ENCODE peak calls at places on chromosome 13, in six cellular contexts. P is gastrocnemius medialis; H is fibroblast of lung; Q is naive thymus-derived CD4-positive, alpha-beta T cell; K is breast epithelium; Y is A549. U is an unnamed sample. For H3K4me1, the result is how much of the 10 kb centered on the place peaks cover.

GRCh38 chr13:24323036-24323738 is 13.8 kb downstream of the C1QTNF9 start:
- DNase-seq in K (no peak), H (no peak), P (no peak), Q (no peak), Y (no peak), U (no peak)

GRCh38 chr13:76043882-76044281 is 407.8 kb downstream of the LMO7 start:
- DNase-seq in K (no peak), Y (no peak), H (no peak), P (no peak), Q (no peak), U (no peak)

GRCh38 chr13:39311619-39312018 is 273.4 kb downstream of the NHLRC3 start:
- DNase-seq in Q (no peak), K (no peak), H (peak), Y (no peak), P (no peak), U (no peak)

GRCh38 chr13:40562975-40563349 is 103.5 kb downstream of the FOXO1 start:
- DNase-seq in P (no peak), K (no peak), H (peak), Y (no peak), Q (no peak), U (no peak)

GRCh38 chr13:24630851-24631341 is 49.3 kb upstream of the ATP12A start:
- DNase-seq in H (peak), Y (no peak), P (no peak), Q (no peak), K (no peak), U (no peak)

GRCh38 chr13:41827507-41828213 is 133.2 kb downstream of the VWA8 start:
- DNase-seq in Q (no peak), Y (peak), K (no peak), P (peak), H (peak), U (no peak)

GRCh38 chr13:112845511-112846144 is 123.4 kb upstream of the MCF2L start:
- DNase-seq in H (no peak), Y (no peak), P (no peak), Q (no peak), K (no peak), U (no peak)

GRCh38 chr13:26710166-26710565 is 50.4 kb downstream of the GPR12 start:
- DNase-seq in Q (no peak), P (no peak), K (no peak), H (no peak), Y (no peak), U (no peak)

GRCh38 chr13:20495087-20496023 is 30.3 kb downstream of the CRYL1 start:
- DNase-seq in Y (peak), P (peak), K (peak), Q (no peak), H (peak), U (peak)

GRCh38 chr13:39876258-39876657 is 220.8 kb downstream of the COG6 start:
- DNase-seq in P (no peak), Q (no peak), Y (peak), H (peak), K (no peak), U (no peak)

GRCh38 chr13:48817166-48817802 is 158.4 kb upstream of the FNDC3A start:
- DNase-seq in Q (no peak), P (no peak), K (no peak), Y (no peak), H (no peak), U (no peak)

GRCh38 chr13:89029062-89029461 is 1357.9 kb downstream of the SLITRK5 start:
- DNase-seq in Y (no peak), H (peak), Q (no peak), P (no peak), K (no peak), U (no peak)

GRCh38 chr13:41306271-41307150 is 4.6 kb upstream of the NAA16 start:
- DNase-seq in P (no peak), H (peak), Q (no peak), Y (no peak), K (no peak), U (no peak)

GRCh38 chr13:98487522-98487921 is 89.4 kb downstream of the STK24 start:
- DNase-seq in H (no peak), K (no peak), Y (no peak), Q (no peak), P (no peak), U (no peak)

GRCh38 chr13:30115257-30115600 is 192.1 kb downstream of the KATNAL1 start:
- DNase-seq in Q (no peak), P (no peak), Y (no peak), K (no peak), H (no peak), U (no peak)

GRCh38 chr13:30114586-30115256 is 192.6 kb downstream of the KATNAL1 start:
- DNase-seq in Q (peak), K (peak), Y (peak), H (peak), P (peak), U (peak)

GRCh38 chr13:30112602-30113435 is 194.5 kb downstream of the KATNAL1 start:
- DNase-seq in P (peak), Q (peak), H (peak), K (peak), Y (peak), U (peak)

GRCh38 chr13:30113531-30113930 is 193.8 kb downstream of the KATNAL1 start:
- DNase-seq in Q (no peak), K (no peak), P (no peak), Y (no peak), H (no peak), U (no peak)

GRCh38 chr13:30113983-30114491 is 193.3 kb downstream of the KATNAL1 start:
- DNase-seq in H (no peak), K (no peak), Q (no peak), P (no peak), Y (no peak), U (peak)
- H3K4me3 ChIP-seq in H (peak), K (peak), Q (peak), P (peak), Y (peak), U (peak)

DNA sequence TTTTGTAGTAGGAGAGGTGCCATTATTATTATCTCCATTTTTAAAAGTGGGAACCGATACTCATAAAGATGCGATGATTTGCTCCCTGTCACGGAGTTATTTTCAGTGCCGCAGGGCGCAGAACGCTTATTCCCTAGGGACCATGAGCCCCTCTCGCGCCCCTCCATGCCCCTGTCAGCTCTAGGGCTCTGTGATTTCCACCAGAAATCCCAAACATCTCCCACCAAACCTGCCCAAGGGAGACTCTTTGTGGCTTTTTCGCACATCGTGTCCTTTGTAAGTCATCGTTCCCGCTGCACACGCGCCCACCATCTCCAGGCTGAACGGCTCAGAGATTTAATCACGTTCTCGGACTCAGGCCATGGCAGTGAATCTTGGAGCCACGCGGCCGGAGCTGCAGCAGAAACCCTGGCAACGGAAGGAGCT is 105.1 kb downstream of the DNAJC15 start:
- DNase-seq in Q (no peak), K (no peak), H (no peak), Y (no peak), P (no peak), U (no peak)
- H3K4me1 ChIP-seq in Q (under half), K (under half), H (under half), Y (under half), P (under half), U (under half)

GRCh38 chr13:37290691-37291090 is 185.2 kb upstream of the CSNK1A1L start:
- DNase-seq in K (no peak), Y (no peak), H (peak), P (no peak), Q (no peak), U (no peak)
- H3K4me3 ChIP-seq in K (no peak), Y (no peak), H (no peak), P (no peak), Q (no peak), U (no peak)

DNA sequence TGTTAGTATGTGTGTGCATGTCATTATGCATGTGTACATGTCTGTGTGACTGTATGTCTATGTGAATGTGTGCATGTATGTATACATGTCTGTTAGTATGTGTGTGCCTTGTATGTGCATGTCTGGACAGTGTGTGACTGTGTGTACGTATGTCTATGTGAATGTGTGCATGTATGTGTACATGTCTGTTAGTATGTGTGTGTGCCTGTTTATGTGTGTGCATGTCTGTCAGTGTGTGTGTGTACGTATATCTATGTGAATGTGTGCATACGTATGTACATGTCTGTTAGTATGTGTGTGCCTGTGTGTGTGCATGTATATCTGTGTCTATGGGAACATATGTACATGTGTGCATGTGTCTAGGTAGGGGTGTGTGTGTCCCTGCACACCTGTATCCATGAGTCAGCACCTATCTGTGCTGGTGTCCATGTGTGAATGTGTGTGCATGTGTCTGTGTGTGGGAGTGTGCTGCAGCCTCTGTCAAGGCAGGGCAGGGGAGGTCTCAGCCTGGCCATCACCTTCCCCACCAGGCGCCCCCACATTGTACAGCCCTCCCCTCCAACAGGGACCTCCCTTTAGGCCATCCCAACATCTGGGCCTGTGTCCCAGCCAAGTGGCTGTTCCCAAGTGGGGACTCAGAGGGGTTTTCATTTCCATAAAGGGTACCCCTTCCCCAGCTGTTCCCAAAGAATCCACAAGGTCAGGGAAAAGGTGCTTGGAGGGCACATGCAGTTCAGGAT is 4.4 kb downstream of the GAS6 start:
- DNase-seq in Y (no peak), Q (no peak), K (no peak), P (peak), H (no peak), U (no peak)
- H3K4me1 ChIP-seq in Y (under half), Q (under half), K (under half), P (half or more), H (under half), U (under half)

GRCh38 chr13:50119593-50119992 is 104.3 kb downstream of the KCNRG start:
- DNase-seq in K (no peak), P (no peak), H (no peak), Q (no peak), Y (no peak), U (no peak)
- H3K4me3 ChIP-seq in K (no peak), P (no peak), H (no peak), Q (no peak), Y (no peak), U (no peak)

GRCh38 chr13:32045537-32045936 is 14.0 kb downstream of the FRY start:
- DNase-seq in P (no peak), K (no peak), Y (no peak), Q (no peak), H (no peak), U (no peak)

GRCh38 chr13:32047796-32048195 is 16.2 kb downstream of the FRY start:
- DNase-seq in K (no peak), Y (no peak), Q (no peak), H (no peak), P (no peak), U (no peak)

GRCh38 chr13:32047088-32047487 is 15.5 kb downstream of the FRY start:
- DNase-seq in Q (no peak), Y (no peak), K (no peak), P (no peak), H (no peak), U (no peak)

GRCh38 chr13:32048816-32049215 is 17.2 kb downstream of the FRY start:
- DNase-seq in Y (no peak), Q (no peak), P (no peak), H (no peak), K (no peak), U (no peak)

GRCh38 chr13:32045963-32046785 is 14.6 kb downstream of the FRY start:
- DNase-seq in K (no peak), Y (no peak), H (peak), Q (no peak), P (no peak), U (peak)
- H3K4me1 ChIP-seq in K (under half), Y (under half), H (under half), Q (under half), P (under half), U (under half)

GRCh38 chr13:106372199-106373160 is 163.0 kb downstream of the EFNB2 start:
- DNase-seq in Q (no peak), P (no peak), K (no peak), Y (no peak), H (peak), U (no peak)
- H3K4me3 ChIP-seq in Q (no peak), P (no peak), K (no peak), Y (no peak), H (no peak), U (no peak)

GRCh38 chr13:110390572-110390971 is 83.5 kb downstream of the COL4A2 start:
- DNase-seq in P (no peak), Q (no peak), K (no peak), Y (no peak), H (peak), U (no peak)
- H3K4me1 ChIP-seq in P (under half), Q (under half), K (under half), Y (under half), H (half or more), U (under half)

DNA sequence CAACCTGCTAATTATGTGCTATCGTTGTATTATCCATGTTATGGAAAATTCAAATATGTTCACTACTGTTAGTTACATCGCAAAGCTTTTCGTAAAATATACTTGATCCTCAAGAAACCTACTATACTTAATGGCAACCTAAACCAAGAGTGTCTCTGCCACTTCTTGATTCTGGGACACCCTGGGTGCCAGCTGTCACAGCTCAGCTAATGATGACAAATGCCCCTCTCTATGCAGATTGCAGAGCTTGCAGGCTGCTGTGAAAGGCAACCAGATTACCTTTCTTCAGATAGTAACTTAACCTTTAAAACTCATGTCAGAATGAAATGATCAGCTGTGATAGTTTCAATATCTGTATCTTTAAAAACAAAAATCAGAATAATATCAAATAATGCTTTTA is 9.0 kb upstream of the MAB21L1 start:
- DNase-seq in Y (no peak), Q (no peak), K (no peak), H (no peak), P (no peak), U (no peak)
- H3K4me3 ChIP-seq in Y (no peak), Q (no peak), K (no peak), H (no peak), P (no peak), U (no peak)

U was measured in Caco-2.